ENCODE peak calls at places on chromosomes 11 and 22, in eight cellular contexts. A is gastrocnemius medialis, B is epithelial cell of esophagus, W is left ventricle myocardium inferior, E is H1, O is heart left ventricle, Z is GM12865, M is brain microvascular endothelial cell. Q is an unnamed sample.

GRCh38 chr11:111910637-111911562 is 670 bp downstream of the CRYAB start:
- DNase-seq in A (no peak), W (peak), Z (no peak), B (peak), O (no peak), M (no peak), E (no peak), Q (no peak)

GRCh38 chr22:46737105-46737975 is 712 bp downstream of the CERK start:
- DNase-seq in M (no peak), Z (peak), A (peak), O (no peak), W (peak), B (peak), E (peak), Q (no peak)

GRCh38 chr11:15716550-15716949 is 601.8 kb downstream of the INSC start:
- DNase-seq in B (peak), O (no peak), Z (no peak), E (no peak), W (no peak), M (peak), A (peak), Q (no peak)

GRCh38 chr11:64245401-64245796 is 1.3 kb downstream of the PPP1R14B start:
- DNase-seq in B (no peak), E (no peak), A (peak), Z (peak), W (no peak), O (no peak), M (no peak), Q (no peak)

GRCh38 chr11:128085276-128085675 is 502.1 kb downstream of the ETS1 start:
- DNase-seq in E (no peak), M (no peak), Z (no peak), A (no peak), B (no peak), W (no peak), O (no peak), Q (no peak)

GRCh38 chr11:46277313-46277622 is 194 bp upstream of the CREB3L1 start:
- DNase-seq in E (no peak), B (no peak), W (no peak), A (no peak), O (no peak), M (peak), Z (peak), Q (no peak)

GRCh38 chr22:47625531-47626427 is 863.3 kb downstream of the TBC1D22A start:
- DNase-seq in B (no peak), W (no peak), O (no peak), M (no peak), A (no peak), Z (no peak), E (no peak), Q (no peak)

GRCh38 chr22:37681556-37682049 is 4.5 kb upstream of the NOL12 start:
- DNase-seq in Z (peak), M (peak), O (peak), B (peak), A (peak), W (peak), E (peak), Q (no peak)

GRCh38 chr11:7846003-7846402 is 49.3 kb upstream of the OR5P2 start:
- DNase-seq in A (no peak), M (no peak), W (no peak), O (no peak), E (no peak), Z (no peak), B (peak), Q (no peak)

GRCh38 chr11:20512869-20513268 is 86.5 kb upstream of the SLC6A5 start:
- DNase-seq in E (no peak), M (no peak), O (no peak), Z (no peak), W (no peak), B (no peak), A (no peak), Q (no peak)

GRCh38 chr11:15893080-15893492 is 463.3 kb downstream of the SOX6 start:
- DNase-seq in A (no peak), E (no peak), Z (no peak), O (no peak), B (no peak), M (peak), W (no peak), Q (peak)

GRCh38 chr11:95736268-95737208 is 53.0 kb downstream of the FAM76B start:
- DNase-seq in Z (no peak), B (no peak), A (no peak), O (no peak), M (no peak), W (no peak), E (no peak), Q (no peak)

GRCh38 chr22:24383061-24383460 is 44.3 kb upstream of the ADORA2A start:
- DNase-seq in B (no peak), M (no peak), E (no peak), A (no peak), O (no peak), W (no peak), Z (no peak), Q (no peak)

GRCh38 chr11:121437018-121437685 is 15.0 kb upstream of the SORL1 start:
- DNase-seq in Z (no peak), B (peak), W (no peak), O (no peak), M (no peak), A (no peak), E (no peak), Q (no peak)

GRCh38 chr11:35937751-35938150 is 6.1 kb upstream of the LDLRAD3 start:
- DNase-seq in M (no peak), B (no peak), O (no peak), Z (no peak), A (no peak), W (no peak), E (no peak), Q (no peak)

GRCh38 chr22:46047226-46047625 is 70.3 kb upstream of the WNT7B start:
- DNase-seq in W (peak), O (no peak), Z (no peak), M (no peak), A (no peak), B (no peak), E (no peak), Q (no peak)

GRCh38 chr11:413120-414081 is 1.4 kb downstream of the SIGIRR start:
- DNase-seq in A (no peak), W (no peak), E (peak), Z (no peak), M (no peak), B (no peak), O (no peak), Q (no peak)

GRCh38 chr11:13207270-13207664 is 70.3 kb upstream of the BMAL1 start:
- DNase-seq in B (peak), A (no peak), O (no peak), W (no peak), E (no peak), M (no peak), Z (no peak), Q (no peak)
- TF ChIP-seq CTCF in B (peak), A (no peak), O (no peak), W (no peak), E (peak), M (peak), Z (no peak), Q (peak)

GRCh38 chr22:41284465-41284864 is 1.5 kb downstream of the RANGAP1 start:
- DNase-seq in W (no peak), O (peak), B (peak), A (no peak), Z (no peak), M (no peak), E (no peak), Q (no peak)
- H3K4me3 ChIP-seq in W (no peak), O (no peak), B (peak), A (no peak), Z (no peak), M (no peak), E (peak), Q (no peak)

GRCh38 chr11:123429851-123430735 is at the start of gene GRAMD1B:
- DNase-seq in Z (peak), A (no peak), M (peak), E (peak), W (peak), B (peak), O (peak), Q (no peak)
- TF ChIP-seq CTCF in Z (peak), A (no peak), M (peak), E (peak), W (peak), B (no peak), O (no peak), Q (peak)

GRCh38 chr22:28714043-28714442 is 27.6 kb downstream of the CHEK2 start:
- DNase-seq in Z (peak), O (no peak), M (no peak), A (no peak), E (no peak), B (no peak), W (no peak), Q (no peak)

GRCh38 chr22:28710112-28710888 is 30.7 kb upstream of the TTC28 start:
- DNase-seq in E (no peak), O (no peak), M (peak), Z (no peak), B (peak), W (no peak), A (no peak), Q (no peak)

GRCh38 chr22:28710889-28711285 is 30.7 kb downstream of the CHEK2 start:
- DNase-seq in E (no peak), W (no peak), B (no peak), Z (no peak), O (no peak), A (no peak), M (peak), Q (no peak)

GRCh38 chr22:28711820-28712777 is 29.5 kb downstream of the CHEK2 start:
- DNase-seq in M (peak), E (no peak), B (peak), Z (no peak), O (no peak), A (no peak), W (no peak), Q (peak)

DNA sequence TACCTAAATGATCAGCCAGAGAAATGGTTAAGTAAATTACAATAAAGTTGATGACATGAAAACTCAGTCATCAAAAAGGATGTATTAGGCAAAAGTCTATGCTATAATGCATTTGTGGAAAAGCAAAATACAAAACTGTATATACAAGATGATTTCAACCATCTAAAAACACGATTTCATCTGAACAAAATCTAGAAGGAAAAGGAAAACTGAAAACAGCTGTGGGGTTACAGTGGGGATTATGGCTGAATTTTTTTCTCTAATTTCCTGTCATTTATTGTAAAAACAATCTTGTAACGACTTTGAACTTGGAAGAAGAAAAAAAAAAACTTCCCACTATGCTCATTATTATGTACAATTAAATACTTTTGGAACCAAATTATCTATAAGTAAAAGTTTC is 30.3 kb downstream of the CHEK2 start:
- DNase-seq in M (no peak), E (no peak), B (no peak), O (no peak), Z (no peak), W (no peak), A (no peak), Q (no peak)
- H3K4me3 ChIP-seq in M (no peak), E (no peak), B (no peak), O (no peak), Z (no peak), W (peak), A (no peak), Q (no peak)

DNA sequence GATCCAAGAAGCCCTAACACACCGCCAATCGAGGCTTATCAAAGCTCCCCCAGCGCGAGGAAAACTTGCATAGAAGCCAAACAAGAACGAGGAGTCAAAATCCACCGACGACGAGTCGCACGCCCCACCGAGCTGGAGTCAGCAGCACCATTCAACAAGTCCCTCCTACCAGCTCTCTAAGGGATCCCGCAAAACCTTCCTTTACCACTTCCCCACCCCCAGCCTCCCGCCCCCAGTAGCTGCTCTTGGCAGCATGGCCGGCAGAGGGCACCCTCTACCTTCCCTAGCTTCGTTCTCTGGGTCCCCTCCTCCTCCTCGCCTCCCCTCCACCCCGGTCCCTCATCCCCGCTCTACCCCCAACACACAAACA is 1.4 kb downstream of the BDNF start:
- DNase-seq in W (peak), M (peak), B (peak), E (peak), Z (peak), A (peak), O (peak), Q (no peak)
- TF ChIP-seq CTCF in W (peak), M (peak), B (peak), E (peak), Z (peak), A (peak), O (peak), Q (peak)

DNA sequence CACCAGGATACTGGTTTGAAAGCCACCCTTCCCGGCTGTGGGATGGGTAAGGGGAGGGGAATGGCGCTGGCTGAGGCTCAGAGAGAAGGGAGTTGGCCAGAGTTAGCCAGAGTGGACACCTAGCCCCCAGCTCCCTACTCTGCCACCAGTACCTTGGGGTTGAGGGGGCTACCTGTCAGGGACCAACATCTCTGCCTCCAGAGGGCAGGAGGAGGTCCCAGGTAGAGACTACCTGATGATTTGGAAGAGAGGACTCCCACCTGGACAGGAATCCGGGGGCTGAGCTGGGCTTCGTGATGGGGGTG is 3.7 kb downstream of the MYRF start:
- DNase-seq in M (no peak), O (no peak), B (no peak), E (no peak), Z (no peak), W (no peak), A (no peak), Q (no peak)
- H3K4me3 ChIP-seq in M (no peak), O (no peak), B (no peak), E (no peak), Z (no peak), W (no peak), A (no peak), Q (no peak)